ENCODE peak calls at places on chromosomes 1 and 21, in ten cellular contexts. U is GM23248; K is psoas muscle; F is BE2C; B is neural progenitor cell; O is CD8-positive, alpha-beta memory T cell; S is pancreas; M is lung; Y is heart right ventricle; D is neuronal stem cell. G is an unnamed sample.

GRCh38 chr21:38351961-38352521 is 95.2 kb downstream of the KCNJ15 start:
- DNase-seq in S (no peak), K (no peak), B (no peak), M (no peak), F (no peak), O (no peak), Y (no peak), D (no peak), U (peak; percentile 91), G (no peak)

GRCh38 chr1:115332813-115333608 is 5.0 kb downstream of the NGF start:
- DNase-seq in K (peak; percentile 72), S (no peak), Y (no peak), M (no peak), D (no peak), O (no peak), F (no peak), B (no peak), U (peak; percentile 90), G (no peak)

GRCh38 chr1:94528271-94528670 is 13.3 kb downstream of the F3 start:
- DNase-seq in O (no peak), F (no peak), S (no peak), Y (no peak), M (no peak), D (no peak), B (peak; percentile 17), K (no peak), U (peak; percentile 36), G (no peak)

GRCh38 chr1:94068831-94069648 is 51.9 kb downstream of the ABCA4 start:
- DNase-seq in S (peak; percentile 70), M (peak; percentile 63), F (no peak), O (no peak), Y (peak; percentile 44), D (no peak), K (peak; percentile 61), B (peak; percentile 54), U (no peak), G (no peak)

GRCh38 chr1:9239622-9240401 is 5.2 kb downstream of the H6PD start:
- DNase-seq in D (no peak), S (peak; percentile 44), Y (peak; percentile 75), M (peak; percentile 68), B (peak; percentile 30), F (no peak), U (peak; percentile 51), O (peak; percentile 21), K (peak; percentile 72), G (no peak)

GRCh38 chr1:14607295-14607694 is 8.8 kb downstream of the KAZN start:
- DNase-seq in U (no peak), B (no peak), S (no peak), K (no peak), M (no peak), O (no peak), F (no peak), Y (no peak), D (no peak), G (no peak)

GRCh38 chr21:45620201-45620600 is 23.3 kb upstream of the PCBP3 start:
- DNase-seq in M (no peak), B (no peak), K (no peak), Y (no peak), U (no peak), F (peak; percentile 0), O (no peak), D (no peak), S (no peak), G (no peak)

GRCh38 chr21:34031835-34032370 is 41.5 kb upstream of the MRPS6 start:
- DNase-seq in O (no peak), B (no peak), S (no peak), F (no peak), D (no peak), M (no peak), Y (no peak), U (no peak), K (no peak), G (no peak)

GRCh38 chr1:117609471-117609911 is 3.6 kb downstream of the TENT5C start:
- DNase-seq in S (no peak), K (peak; percentile 79), M (no peak), U (no peak), F (no peak), O (no peak), Y (peak; percentile 45), D (no peak), B (no peak), G (no peak)

GRCh38 chr1:246947255-246947654 is 15.5 kb upstream of the AHCTF1 start:
- DNase-seq in O (no peak), F (no peak), D (no peak), K (peak; percentile 55), B (no peak), U (peak; percentile 80), Y (peak; percentile 60), S (no peak), M (peak; percentile 36), G (no peak)

GRCh38 chr1:83090195-83090594 is 908.7 kb downstream of the TTLL7 start:
- DNase-seq in K (no peak), B (no peak), O (no peak), S (no peak), Y (no peak), F (no peak), U (no peak), D (no peak), M (no peak), G (no peak)
- H3K9me3 ChIP-seq in K (no peaks in the 10 kb centered on the region), B (no peaks in the 10 kb centered on the region), O (no peaks in the 10 kb centered on the region), S (no peaks in the 10 kb centered on the region), Y (no peaks in the 10 kb centered on the region), F (no peaks in the 10 kb centered on the region), U (no peaks in the 10 kb centered on the region), D (no peaks in the 10 kb centered on the region), M (no peaks in the 10 kb centered on the region), G (no peaks in the 10 kb centered on the region)

GRCh38 chr1:79543435-79543834 is 536.9 kb upstream of the ADGRL4 start:
- DNase-seq in S (no peak), M (no peak), D (no peak), Y (no peak), K (no peak), F (no peak), O (no peak), B (no peak), U (no peak), G (no peak)

DNA sequence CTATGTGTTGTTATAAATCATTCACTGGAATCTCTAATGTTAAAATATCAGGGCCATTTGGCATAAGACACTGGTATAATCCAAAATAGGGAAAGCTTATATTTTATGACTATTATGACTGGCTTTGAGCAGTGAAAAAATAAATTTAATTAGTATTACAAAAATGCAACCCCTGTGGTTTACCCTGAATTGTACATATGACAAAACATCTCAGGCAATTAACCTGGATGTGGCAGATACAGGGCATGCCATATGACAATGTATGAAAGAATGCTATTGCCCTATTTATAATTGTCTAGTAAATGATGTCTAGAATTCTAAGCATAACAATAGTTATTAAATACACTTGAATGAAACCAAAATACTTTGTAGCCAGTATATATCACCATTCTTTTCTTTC is 532.5 kb upstream of the ADGRL4 start:
- DNase-seq in O (no peak), B (no peak), K (no peak), S (no peak), M (no peak), D (no peak), F (no peak), U (no peak), Y (no peak), G (no peak)
- H3K9me3 ChIP-seq in O (no peaks in the 10 kb centered on the region), B (no peaks in the 10 kb centered on the region), K (no peaks in the 10 kb centered on the region), S (no peaks in the 10 kb centered on the region), M (no peaks in the 10 kb centered on the region), D (no peaks in the 10 kb centered on the region), F (no peaks in the 10 kb centered on the region), U (no peaks in the 10 kb centered on the region), Y (no peaks in the 10 kb centered on the region), G (no peaks in the 10 kb centered on the region)

GRCh38 chr1:230272557-230272956 is 153.6 kb downstream of the PGBD5 start:
- DNase-seq in S (no peak), K (no peak), B (no peak), U (no peak), M (no peak), Y (no peak), F (no peak), D (no peak), O (no peak), G (no peak)

GRCh38 chr1:230271396-230272035 is 154.6 kb downstream of the PGBD5 start:
- DNase-seq in U (no peak), B (no peak), S (no peak), O (no peak), Y (no peak), K (no peak), D (no peak), M (no peak), F (no peak), G (no peak)

GRCh38 chr1:230270940-230271325 is 155.2 kb downstream of the PGBD5 start:
- DNase-seq in U (no peak), F (peak; percentile 53), D (no peak), S (no peak), O (no peak), K (no peak), Y (no peak), B (no peak), M (no peak), G (no peak)

GRCh38 chr1:230268371-230269170 is 157.6 kb downstream of the PGBD5 start:
- DNase-seq in K (peak; percentile 72), O (no peak), S (peak; percentile 47), B (peak; percentile 78), U (peak; percentile 85), D (peak; percentile 46), F (peak; percentile 64), M (no peak), Y (peak; percentile 57), G (no peak)

GRCh38 chr1:230270185-230270939 is 155.8 kb downstream of the PGBD5 start:
- DNase-seq in O (no peak), D (no peak), K (no peak), F (no peak), B (no peak), Y (no peak), M (no peak), U (no peak), S (no peak), G (no peak)
- H3K9me3 ChIP-seq in O (no peaks in the 10 kb centered on the region), D (peaks cover 1% of the 10 kb centered on the region), K (no peaks in the 10 kb centered on the region), F (no peaks in the 10 kb centered on the region), B (no peaks in the 10 kb centered on the region), Y (no peaks in the 10 kb centered on the region), M (no peaks in the 10 kb centered on the region), U (no peaks in the 10 kb centered on the region), S (no peaks in the 10 kb centered on the region), G (no peaks in the 10 kb centered on the region)

GRCh38 chr1:4055677-4055967 is 155.6 kb upstream of the C1orf174 start:
- DNase-seq in F (no peak), D (no peak), B (no peak), S (no peak), U (no peak), Y (no peak), O (no peak), K (no peak), M (no peak), G (no peak)

GRCh38 chr1:4052657-4053056 is 152.6 kb upstream of the C1orf174 start:
- DNase-seq in O (no peak), U (no peak), K (no peak), M (no peak), F (no peak), Y (no peak), D (no peak), S (no peak), B (no peak), G (no peak)

GRCh38 chr1:4054957-4055676 is 155.0 kb upstream of the C1orf174 start:
- DNase-seq in D (no peak), Y (no peak), M (no peak), B (no peak), U (no peak), K (no peak), S (no peak), O (no peak), F (no peak), G (no peak)

GRCh38 chr1:4053160-4053748 is 153.2 kb upstream of the C1orf174 start:
- DNase-seq in F (no peak), M (no peak), Y (no peak), D (no peak), S (no peak), K (no peak), U (no peak), B (no peak), O (no peak), G (no peak)

GRCh38 chr1:4053774-4054173 is 153.7 kb upstream of the C1orf174 start:
- DNase-seq in B (no peak), K (no peak), S (no peak), Y (no peak), O (no peak), U (no peak), F (no peak), D (no peak), M (no peak), G (no peak)
- H3K9me3 ChIP-seq in B (no peaks in the 10 kb centered on the region), K (no peaks in the 10 kb centered on the region), S (no peaks in the 10 kb centered on the region), Y (no peaks in the 10 kb centered on the region), O (no peaks in the 10 kb centered on the region), U (no peaks in the 10 kb centered on the region), F (no peaks in the 10 kb centered on the region), D (no peaks in the 10 kb centered on the region), M (peaks cover 2% of the 10 kb centered on the region), G (no peaks in the 10 kb centered on the region)